ENCODE peak calls at places on chromosomes 5 and 9, in six cellular contexts. V, U, J, G, M and C are unnamed samples.

GRCh38 chr9:123771690-123772089 is 158.2 kb downstream of the DENND1A start:
- DNase-seq in V (no peak), U (no peak), J (no peak), G (no peak), M (no peak), C (no peak)

GRCh38 chr9:38421498-38422211 is 2.6 kb downstream of the IGFBPL1 start:
- DNase-seq in V (no peak), U (no peak), J (no peak), G (no peak), M (no peak), C (no peak)

GRCh38 chr5:125559296-125559695 is 812.9 kb upstream of the ZNF608 start:
- DNase-seq in V (no peak), U (peak; percentile 84), J (no peak), G (no peak), M (no peak), C (no peak)

GRCh38 chr5:39140558-39141168 is 66.5 kb upstream of the RICTOR start:
- DNase-seq in V (no peak), U (no peak), J (no peak), G (no peak), M (no peak), C (no peak)

GRCh38 chr9:80235752-80236151 is 664.0 kb downstream of the TLE4 start:
- DNase-seq in V (no peak), U (no peak), J (no peak), G (no peak), M (no peak), C (no peak)

GRCh38 chr5:1010641-1011046 is 2.0 kb downstream of the NKD2 start:
- DNase-seq in V (peak; percentile 11), U (no peak), J (peak; percentile 42), G (no peak), M (peak; percentile 7), C (no peak)

GRCh38 chr5:167967494-167968180 is 323.8 kb upstream of the WWC1 start:
- DNase-seq in V (no peak), U (peak; percentile 33), J (no peak), G (no peak), M (no peak), C (no peak)

GRCh38 chr9:86424246-86424891 is 70.2 kb upstream of the TUT7 start:
- DNase-seq in V (no peak), U (no peak), J (no peak), G (no peak), M (no peak), C (no peak)

GRCh38 chr5:4571248-4571950 is 568.7 kb upstream of the ADAMTS16 start:
- DNase-seq in V (no peak), U (no peak), J (no peak), G (no peak), M (no peak), C (no peak)

GRCh38 chr5:32038537-32038936 is 135.6 kb downstream of the GOLPH3 start:
- DNase-seq in V (no peak), U (no peak), J (no peak), G (no peak), M (no peak), C (no peak)

GRCh38 chr5:96790851-96791513 is 16.8 kb downstream of the ERAP1 start:
- DNase-seq in V (no peak), U (no peak), J (no peak), G (no peak), M (no peak), C (no peak)

GRCh38 chr5:88944751-88945507 is 61.9 kb upstream of the MEF2C start:
- DNase-seq in V (no peak), U (no peak), J (no peak), G (no peak), M (no peak), C (no peak)

GRCh38 chr9:70668751-70669150 is 254.3 kb upstream of the KLF9 start:
- DNase-seq in V (no peak), U (no peak), J (no peak), G (no peak), M (no peak), C (peak; percentile 5)

GRCh38 chr5:128414469-128414868 is 123.6 kb downstream of the FBN2 start:
- DNase-seq in V (no peak), U (no peak), J (no peak), G (no peak), M (no peak), C (no peak)

GRCh38 chr5:133814152-133814551 is 154.3 kb downstream of the C5orf15 start:
- DNase-seq in V (no peak), U (no peak), J (no peak), G (no peak), M (no peak), C (no peak)

GRCh38 chr9:35335164-35335563 is 154.7 kb upstream of the RUSC2 start:
- DNase-seq in V (no peak), U (no peak), J (no peak), G (no peak), M (no peak), C (no peak)

DNA sequence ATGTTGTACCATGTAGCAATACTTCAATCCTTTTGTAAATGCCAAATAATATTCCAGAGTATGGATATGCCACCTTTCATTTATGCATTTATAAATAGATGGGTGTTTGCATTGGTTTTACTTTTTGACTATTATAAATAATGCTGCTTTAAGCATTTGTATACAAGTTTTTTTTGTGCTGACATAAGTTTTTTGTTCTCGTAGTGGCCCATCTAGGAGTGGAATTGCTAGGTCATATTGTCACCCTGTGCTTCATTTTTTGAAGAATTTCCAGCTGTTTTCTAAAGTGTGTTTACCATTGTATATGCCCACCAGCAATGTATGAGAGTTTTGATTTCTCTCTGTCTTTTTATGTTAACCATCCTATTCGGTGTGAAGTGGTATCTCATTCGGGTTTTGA is 6.9 kb downstream of the ADGRV1 start:
- DNase-seq in V (no peak), U (no peak), J (no peak), G (no peak), M (no peak), C (no peak)
- H3K27ac ChIP-seq in V (no peak overlapping the region), U (no peak overlapping the region), J (no peak overlapping the region), G (no peak overlapping the region), M (no peak overlapping the region), C (no peak overlapping the region)

DNA sequence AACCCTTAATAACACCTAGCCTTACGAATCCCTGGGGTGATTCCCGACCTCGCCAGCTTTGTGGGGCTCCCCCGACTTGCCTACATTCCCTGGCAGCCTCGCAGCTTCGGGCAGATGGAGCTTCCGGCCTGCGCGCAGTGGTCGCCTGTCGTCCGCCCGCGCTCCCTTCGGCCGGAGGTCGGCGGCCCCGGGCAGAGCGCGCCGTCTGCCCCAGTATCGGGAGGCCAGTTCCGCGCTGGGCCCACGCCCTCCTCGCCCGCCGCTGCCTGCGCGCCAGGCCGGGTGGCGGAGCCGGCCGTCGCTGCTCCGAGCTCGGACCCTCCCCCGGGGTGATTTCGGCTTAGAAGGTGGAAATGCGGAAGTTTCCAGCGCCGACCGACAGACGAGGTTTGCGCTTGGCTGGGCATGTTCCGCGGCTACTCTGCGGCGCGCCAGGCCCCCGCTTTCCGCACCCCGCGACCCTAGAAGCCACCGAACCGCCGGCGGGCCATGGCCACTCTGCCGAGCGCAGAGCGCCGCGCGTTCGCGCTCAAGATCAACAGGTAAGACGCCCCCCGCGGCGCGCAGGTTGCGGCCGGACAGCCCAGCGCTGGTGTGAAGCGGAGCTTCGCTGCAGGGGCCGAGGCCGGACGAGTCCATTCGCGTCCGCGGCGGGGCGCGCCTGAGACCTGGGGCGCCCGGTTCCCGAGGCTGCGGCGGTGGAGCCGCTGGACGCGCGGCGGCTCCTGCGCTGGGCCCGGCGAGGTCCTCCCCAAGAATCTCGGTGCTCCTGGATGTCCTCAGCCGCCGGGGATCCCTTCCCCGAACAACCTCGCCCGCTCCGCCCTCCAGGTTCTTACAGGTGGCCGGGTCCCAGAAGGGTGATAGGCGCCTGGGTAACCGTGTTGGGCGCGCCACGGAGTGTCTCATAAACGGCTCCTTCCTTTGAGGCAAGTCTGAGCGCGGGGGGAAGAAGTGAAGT is at the start of gene DOCK8:
- DNase-seq in V (peak; percentile 70), U (peak; percentile 52), J (peak; percentile 92), G (peak; percentile 83), M (peak; percentile 65), C (no peak)
- H3K27ac ChIP-seq in V (peak within 1 kb of the TSS; percentile 71), U (no peak within 1 kb of the TSS), J (peak within 1 kb of the TSS; percentile 92), G (peak within 1 kb of the TSS; percentile 84), M (peak within 1 kb of the TSS; percentile 50), C (peak within 1 kb of the TSS; percentile 52)

GRCh38 chr5:119357309-119357708 is 1.5 kb downstream of the TNFAIP8 start:
- DNase-seq in V (no peak), U (no peak), J (no peak), G (no peak), M (no peak), C (no peak)

GRCh38 chr5:119355244-119355635 is 579 bp upstream of the TNFAIP8 start:
- DNase-seq in V (no peak), U (peak; percentile 91), J (peak; percentile 55), G (peak; percentile 58), M (no peak), C (no peak)

GRCh38 chr5:119354522-119355243 is 1.1 kb upstream of the TNFAIP8 start:
- DNase-seq in V (no peak), U (no peak), J (no peak), G (no peak), M (no peak), C (no peak)

GRCh38 chr5:119356384-119357188 is 767 bp downstream of the TNFAIP8 start:
- DNase-seq in V (no peak), U (no peak), J (no peak), G (no peak), M (no peak), C (no peak)

DNA sequence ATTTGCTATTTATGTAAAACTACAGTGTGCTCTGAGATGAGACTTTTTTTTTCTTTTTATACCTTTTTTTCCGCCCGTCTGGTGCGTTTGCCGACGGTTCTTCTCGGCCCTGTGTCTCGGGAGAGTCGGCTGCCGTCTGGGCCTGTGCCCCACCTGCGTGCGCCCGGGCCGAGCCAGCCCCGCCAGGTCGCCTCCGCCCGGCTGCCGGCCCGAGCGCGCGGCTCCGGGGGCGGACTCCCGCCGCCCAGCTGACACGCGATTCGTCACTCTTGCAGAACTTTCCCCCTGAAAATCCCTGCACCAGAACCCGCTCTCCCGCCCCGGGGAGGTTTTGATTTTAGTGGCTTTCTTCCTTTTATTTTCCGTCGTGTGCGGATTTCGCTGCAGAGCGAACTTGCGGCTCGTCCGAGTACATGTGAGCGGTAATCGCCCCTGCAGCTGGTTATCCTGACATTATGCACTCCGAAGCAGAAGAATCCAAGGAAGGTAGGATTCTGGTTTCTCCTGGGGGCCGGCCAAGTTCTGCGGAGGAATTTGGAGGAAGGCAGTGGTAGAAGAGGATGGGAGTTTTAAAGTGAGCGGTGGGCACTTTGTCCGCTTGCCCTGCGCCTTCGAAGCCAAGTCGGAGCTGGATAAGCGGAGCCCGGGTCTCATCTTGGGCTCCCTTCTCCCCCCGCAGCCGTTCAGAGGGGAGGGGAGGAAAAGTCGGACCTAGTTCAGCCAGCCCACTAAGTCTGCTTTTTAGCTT is at the start of gene TNFAIP8:
- DNase-seq in V (peak; percentile 60), U (peak; percentile 56), J (peak; percentile 76), G (peak; percentile 62), M (peak; percentile 39), C (no peak)
- H3K27ac ChIP-seq in V (peak within 1 kb of the TSS; percentile 68), U (peak within 1 kb of the TSS; percentile 78), J (peak within 1 kb of the TSS; percentile 82), G (peak within 1 kb of the TSS; percentile 77), M (no peak within 1 kb of the TSS), C (peak within 1 kb of the TSS; percentile 12)

GRCh38 chr9:99373912-99374311 is 151.8 kb downstream of the SEC61B start:
- DNase-seq in V (no peak), U (no peak), J (no peak), G (no peak), M (no peak), C (peak; percentile 5)
- H3K27ac ChIP-seq in V (no peak overlapping the region), U (no peak overlapping the region), J (no peak overlapping the region), G (no peak overlapping the region), M (no peak overlapping the region), C (no peak overlapping the region)